ENCODE peak calls at places on chromosomes 4 and X, in six cellular contexts. E, F, B, P, Z and M are unnamed samples.

GRCh38 chr4:172287112-172287511 is 473.9 kb downstream of the GALNTL6 start:
- DNase-seq in E (no peak), F (no peak), B (no peak), P (no peak), Z (no peak), M (no peak)

GRCh38 chrX:19046343-19047215 is 62.7 kb upstream of the PHKA2 start:
- DNase-seq in E (no peak), F (no peak), B (no peak), P (no peak), Z (no peak), M (no peak)

GRCh38 chr4:150325872-150326271 is 247.6 kb downstream of the DCLK2 start:
- DNase-seq in E (no peak), F (no peak), B (no peak), P (no peak), Z (no peak), M (no peak)

GRCh38 chrX:86066998-86067397 is 19.6 kb upstream of the CHM start:
- DNase-seq in E (no peak), F (no peak), B (no peak), P (no peak), Z (no peak), M (peak)

GRCh38 chr4:116358633-116359222 is 726.6 kb downstream of the TRAM1L1 start:
- DNase-seq in E (peak), F (peak), B (no peak), P (peak), Z (peak), M (peak)

GRCh38 chrX:55546956-55547355 is 57.3 kb upstream of the USP51 start:
- DNase-seq in E (no peak), F (no peak), B (no peak), P (no peak), Z (no peak), M (no peak)

GRCh38 chrX:11190745-11191510 is 79.8 kb downstream of the HCCS start:
- DNase-seq in E (no peak), F (no peak), B (no peak), P (no peak), Z (peak), M (no peak)

GRCh38 chr4:44448548-44449443 is at the start of gene KCTD8:
- DNase-seq in E (peak), F (peak), B (no peak), P (peak), Z (peak), M (peak)

GRCh38 chr4:169984203-169984602 is 42.0 kb downstream of the MFAP3L start:
- DNase-seq in E (no peak), F (no peak), B (no peak), P (no peak), Z (no peak), M (no peak)

GRCh38 chrX:43225626-43226328 is 430.3 kb upstream of the MAOA start:
- DNase-seq in E (no peak), F (no peak), B (no peak), P (no peak), Z (no peak), M (no peak)

GRCh38 chrX:103520391-103520790 is 1.1 kb upstream of the RAB40A start:
- DNase-seq in E (no peak), F (no peak), B (no peak), P (no peak), Z (no peak), M (peak)

GRCh38 chr4:187617117-187617516 is 378.5 kb upstream of the ZFP42 start:
- DNase-seq in E (no peak), F (no peak), B (no peak), P (no peak), Z (no peak), M (peak)

GRCh38 chr4:177177446-177178160 is 132.1 kb upstream of the NEIL3 start:
- DNase-seq in E (no peak), F (no peak), B (no peak), P (no peak), Z (no peak), M (no peak)

GRCh38 chr4:16952462-16952871 is 54.0 kb upstream of the LDB2 start:
- DNase-seq in E (no peak), F (no peak), B (no peak), P (no peak), Z (no peak), M (no peak)

GRCh38 chr4:147837435-147837834 is 105.5 kb downstream of the ARHGAP10 start:
- DNase-seq in E (no peak), F (no peak), B (no peak), P (no peak), Z (no peak), M (peak)

GRCh38 chrX:4358577-4358976 is 645.1 kb upstream of the PRKX start:
- DNase-seq in E (no peak), F (no peak), B (no peak), P (no peak), Z (no peak), M (no peak)

GRCh38 chr4:7103031-7103598 is 35.3 kb upstream of the GRPEL1 start:
- DNase-seq in E (peak), F (peak), B (peak), P (peak), Z (peak), M (peak)

GRCh38 chrX:131366387-131366786 is 77.3 kb upstream of the IGSF1 start:
- DNase-seq in E (no peak), F (no peak), B (no peak), P (no peak), Z (no peak), M (peak)

GRCh38 chr4:146643812-146644401 is 5.2 kb downstream of the POU4F2 start:
- DNase-seq in E (peak), F (no peak), B (no peak), P (no peak), Z (no peak), M (peak)

GRCh38 chr4:183288955-183289354 is 31.1 kb downstream of the CLDN22 start:
- DNase-seq in E (no peak), F (no peak), B (no peak), P (no peak), Z (no peak), M (peak)